ENCODE peak calls at places on chromosomes 5 and 9, in seven cellular contexts. One of them, this sample, is unnamed.

GRCh38 chr9:115883467-115884329 is 269.9 kb upstream of the PAPPA start:
- DNase-seq in uterus: peak; percentile 27
- DNase-seq in stomach: peak; percentile 39
- DNase-seq in kidney: no peak
- DNase-seq in fibroblast of pulmonary artery: peak; percentile 77
- DNase-seq in cardiac fibroblast: peak; percentile 80
- DNase-seq in neural crest cell: peak; percentile 6
- DNase-seq in this sample: peak; percentile 25

GRCh38 chr5:127820910-127821553 is 117.8 kb downstream of the CCDC192 start:
- DNase-seq in uterus: no peak
- DNase-seq in stomach: no peak
- DNase-seq in kidney: no peak
- DNase-seq in fibroblast of pulmonary artery: peak; percentile 22
- DNase-seq in cardiac fibroblast: no peak
- DNase-seq in neural crest cell: no peak
- DNase-seq in this sample: peak; percentile 79

GRCh38 chr5:1522601-1523479 is 920 bp downstream of the LPCAT1 start:
- DNase-seq in uterus: peak; percentile 14
- DNase-seq in stomach: peak; percentile 38
- DNase-seq in kidney: peak; percentile 81
- DNase-seq in fibroblast of pulmonary artery: no peak
- DNase-seq in cardiac fibroblast: peak; percentile 26
- DNase-seq in neural crest cell: no peak
- DNase-seq in this sample: no peak

GRCh38 chr5:92019376-92019990 is 636.4 kb upstream of the ARRDC3 start:
- DNase-seq in uterus: no peak
- DNase-seq in stomach: no peak
- DNase-seq in kidney: no peak
- DNase-seq in fibroblast of pulmonary artery: no peak
- DNase-seq in cardiac fibroblast: no peak
- DNase-seq in neural crest cell: no peak
- DNase-seq in this sample: peak; percentile 0

GRCh38 chr9:18463991-18464390 is 10.0 kb upstream of the ADAMTSL1 start:
- DNase-seq in uterus: no peak
- DNase-seq in stomach: no peak
- DNase-seq in kidney: no peak
- DNase-seq in fibroblast of pulmonary artery: peak; percentile 19
- DNase-seq in cardiac fibroblast: peak; percentile 46
- DNase-seq in neural crest cell: no peak
- DNase-seq in this sample: peak; percentile 45

GRCh38 chr5:59367791-59368394 is 525.6 kb downstream of the PDE4D start:
- DNase-seq in uterus: peak; percentile 60
- DNase-seq in stomach: peak; percentile 67
- DNase-seq in kidney: no peak
- DNase-seq in fibroblast of pulmonary artery: peak; percentile 86
- DNase-seq in cardiac fibroblast: peak; percentile 78
- DNase-seq in neural crest cell: peak; percentile 65
- DNase-seq in this sample: peak; percentile 39

GRCh38 chr5:65912311-65912710 is 14.1 kb upstream of the ERBIN start:
- DNase-seq in uterus: no peak
- DNase-seq in stomach: no peak
- DNase-seq in kidney: no peak
- DNase-seq in fibroblast of pulmonary artery: no peak
- DNase-seq in cardiac fibroblast: no peak
- DNase-seq in neural crest cell: no peak
- DNase-seq in this sample: no peak

GRCh38 chr5:146048994-146049703 is 56.2 kb downstream of the PLAC8L1 start:
- DNase-seq in uterus: no peak
- DNase-seq in stomach: peak; percentile 62
- DNase-seq in kidney: no peak
- DNase-seq in fibroblast of pulmonary artery: peak; percentile 89
- DNase-seq in cardiac fibroblast: peak; percentile 86
- DNase-seq in neural crest cell: peak; percentile 64
- DNase-seq in this sample: peak; percentile 70

GRCh38 chr9:36861528-36862205 is 172.4 kb downstream of the PAX5 start:
- DNase-seq in uterus: no peak
- DNase-seq in stomach: no peak
- DNase-seq in kidney: peak; percentile 36
- DNase-seq in fibroblast of pulmonary artery: no peak
- DNase-seq in cardiac fibroblast: no peak
- DNase-seq in neural crest cell: no peak
- DNase-seq in this sample: no peak

GRCh38 chr5:157761690-157762611 is 18.4 kb downstream of the LSM11 start:
- DNase-seq in uterus: peak; percentile 31
- DNase-seq in stomach: no peak
- DNase-seq in kidney: no peak
- DNase-seq in fibroblast of pulmonary artery: peak; percentile 83
- DNase-seq in cardiac fibroblast: peak; percentile 80
- DNase-seq in neural crest cell: peak; percentile 10
- DNase-seq in this sample: peak; percentile 67

GRCh38 chr9:136222896-136223266 is 18.0 kb upstream of the LHX3 start:
- DNase-seq in uterus: no peak
- DNase-seq in stomach: no peak
- DNase-seq in kidney: no peak
- DNase-seq in fibroblast of pulmonary artery: no peak
- DNase-seq in cardiac fibroblast: no peak
- DNase-seq in neural crest cell: no peak
- DNase-seq in this sample: no peak

GRCh38 chr9:87714819-87715218 is 11.1 kb upstream of the CTSL start:
- DNase-seq in uterus: peak; percentile 80
- DNase-seq in stomach: peak; percentile 68
- DNase-seq in kidney: no peak
- DNase-seq in fibroblast of pulmonary artery: peak; percentile 95
- DNase-seq in cardiac fibroblast: peak; percentile 94
- DNase-seq in neural crest cell: no peak
- DNase-seq in this sample: peak; percentile 57

GRCh38 chr5:59328801-59329296 is 564.7 kb downstream of the PDE4D start:
- DNase-seq in uterus: no peak
- DNase-seq in stomach: no peak
- DNase-seq in kidney: peak; percentile 41
- DNase-seq in fibroblast of pulmonary artery: peak; percentile 68
- DNase-seq in cardiac fibroblast: peak; percentile 38
- DNase-seq in neural crest cell: no peak
- DNase-seq in this sample: no peak

GRCh38 chr5:75335952-75336624 is 932 bp upstream of the HMGCR start:
- DNase-seq in uterus: peak; percentile 33
- DNase-seq in stomach: no peak
- DNase-seq in kidney: no peak
- DNase-seq in fibroblast of pulmonary artery: peak; percentile 91
- DNase-seq in cardiac fibroblast: peak; percentile 83
- DNase-seq in neural crest cell: no peak
- DNase-seq in this sample: peak; percentile 86

GRCh38 chr9:2271426-2271825 is 256.3 kb downstream of the SMARCA2 start:
- DNase-seq in uterus: no peak
- DNase-seq in stomach: no peak
- DNase-seq in kidney: no peak
- DNase-seq in fibroblast of pulmonary artery: peak; percentile 60
- DNase-seq in cardiac fibroblast: peak; percentile 65
- DNase-seq in neural crest cell: no peak
- DNase-seq in this sample: no peak

GRCh38 chr9:15231788-15232635 is 75.0 kb downstream of the TTC39B start:
- DNase-seq in uterus: no peak
- DNase-seq in stomach: no peak
- DNase-seq in kidney: no peak
- DNase-seq in fibroblast of pulmonary artery: peak; percentile 50
- DNase-seq in cardiac fibroblast: peak; percentile 62
- DNase-seq in neural crest cell: peak; percentile 8
- DNase-seq in this sample: no peak
- TF ChIP-seq CTCF in uterus: no peak
- TF ChIP-seq CTCF in stomach: peak; percentile 12
- TF ChIP-seq CTCF in kidney: peak; percentile 32
- TF ChIP-seq CTCF in fibroblast of pulmonary artery: peak; percentile 69
- TF ChIP-seq CTCF in cardiac fibroblast: peak; percentile 70
- TF ChIP-seq CTCF in neural crest cell: peak; percentile 56
- TF ChIP-seq CTCF in this sample: peak; percentile 73

GRCh38 chr5:53917095-53917494 is 356.7 kb downstream of the NDUFS4 start:
- DNase-seq in uterus: no peak
- DNase-seq in stomach: no peak
- DNase-seq in kidney: no peak
- DNase-seq in fibroblast of pulmonary artery: peak; percentile 37
- DNase-seq in cardiac fibroblast: peak; percentile 27
- DNase-seq in neural crest cell: no peak
- DNase-seq in this sample: peak; percentile 53
- TF ChIP-seq CTCF in uterus: no peak
- TF ChIP-seq CTCF in stomach: no peak
- TF ChIP-seq CTCF in kidney: no peak
- TF ChIP-seq CTCF in fibroblast of pulmonary artery: peak; percentile 23
- TF ChIP-seq CTCF in cardiac fibroblast: no peak
- TF ChIP-seq CTCF in neural crest cell: peak; percentile 31
- TF ChIP-seq CTCF in this sample: peak; percentile 72

GRCh38 chr9:76887003-76887821 is 18.7 kb downstream of the PRUNE2 start:
- DNase-seq in uterus: no peak
- DNase-seq in stomach: no peak
- DNase-seq in kidney: no peak
- DNase-seq in fibroblast of pulmonary artery: no peak
- DNase-seq in cardiac fibroblast: no peak
- DNase-seq in neural crest cell: no peak
- DNase-seq in this sample: no peak
- TF ChIP-seq CTCF in uterus: no peak
- TF ChIP-seq CTCF in stomach: no peak
- TF ChIP-seq CTCF in kidney: peak; percentile 23
- TF ChIP-seq CTCF in fibroblast of pulmonary artery: no peak
- TF ChIP-seq CTCF in cardiac fibroblast: no peak
- TF ChIP-seq CTCF in neural crest cell: peak; percentile 24
- TF ChIP-seq CTCF in this sample: peak; percentile 22

GRCh38 chr9:69746859-69747560 is 12.8 kb downstream of the PTAR1 start:
- DNase-seq in uterus: no peak
- DNase-seq in stomach: no peak
- DNase-seq in kidney: no peak
- DNase-seq in fibroblast of pulmonary artery: no peak
- DNase-seq in cardiac fibroblast: no peak
- DNase-seq in neural crest cell: no peak
- DNase-seq in this sample: no peak

GRCh38 chr9:69748304-69748703 is 11.5 kb downstream of the PTAR1 start:
- DNase-seq in uterus: no peak
- DNase-seq in stomach: no peak
- DNase-seq in kidney: no peak
- DNase-seq in fibroblast of pulmonary artery: no peak
- DNase-seq in cardiac fibroblast: no peak
- DNase-seq in neural crest cell: no peak
- DNase-seq in this sample: no peak

GRCh38 chr9:69743930-69744329 is 15.9 kb downstream of the PTAR1 start:
- DNase-seq in uterus: no peak
- DNase-seq in stomach: no peak
- DNase-seq in kidney: no peak
- DNase-seq in fibroblast of pulmonary artery: no peak
- DNase-seq in cardiac fibroblast: no peak
- DNase-seq in neural crest cell: no peak
- DNase-seq in this sample: no peak

GRCh38 chr9:69744688-69745380 is 15.0 kb downstream of the PTAR1 start:
- DNase-seq in uterus: no peak
- DNase-seq in stomach: no peak
- DNase-seq in kidney: no peak
- DNase-seq in fibroblast of pulmonary artery: no peak
- DNase-seq in cardiac fibroblast: peak; percentile 47
- DNase-seq in neural crest cell: no peak
- DNase-seq in this sample: no peak

DNA sequence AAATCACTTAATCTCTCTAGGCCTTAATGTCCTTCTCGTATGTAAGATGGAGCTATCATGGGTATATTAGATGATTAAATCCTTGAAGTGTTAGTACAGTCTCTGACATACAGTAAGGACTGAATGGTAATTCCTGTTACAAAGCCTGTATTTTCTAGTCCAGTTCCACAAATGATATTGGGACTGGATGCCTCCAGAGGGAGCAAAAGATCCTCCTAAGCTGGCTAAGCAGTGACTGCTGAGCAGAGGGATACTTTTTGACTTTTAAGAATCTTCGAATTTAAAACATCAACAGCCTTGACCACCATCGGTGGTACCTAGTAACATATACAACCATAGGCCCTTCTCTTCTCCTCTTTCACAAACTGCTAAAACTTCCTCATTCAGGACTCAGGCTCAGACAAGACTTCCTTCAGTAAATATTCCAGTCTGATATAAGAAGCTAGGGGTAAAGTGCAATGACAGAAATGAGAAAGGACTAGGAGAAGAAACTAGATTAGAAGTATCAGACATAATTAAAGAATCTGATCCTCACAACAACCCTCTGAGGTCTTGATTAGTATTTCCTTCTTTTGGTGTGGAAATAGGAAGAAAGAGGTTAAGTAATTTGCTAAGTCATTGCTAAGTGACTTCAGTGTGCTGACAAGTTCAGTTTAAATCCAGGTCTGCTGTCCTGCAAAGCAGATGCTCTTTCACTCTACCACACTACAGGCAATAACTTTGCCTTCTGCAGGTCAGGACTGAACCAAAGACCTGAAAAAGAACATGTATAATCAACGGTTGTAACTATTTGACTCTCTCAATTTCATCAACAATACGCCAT is 13.9 kb downstream of the PTAR1 start:
- DNase-seq in uterus: no peak
- DNase-seq in stomach: no peak
- DNase-seq in kidney: no peak
- DNase-seq in fibroblast of pulmonary artery: peak; percentile 51
- DNase-seq in cardiac fibroblast: peak; percentile 51
- DNase-seq in neural crest cell: no peak
- DNase-seq in this sample: peak; percentile 28
- TF ChIP-seq CTCF in uterus: no peak
- TF ChIP-seq CTCF in stomach: no peak
- TF ChIP-seq CTCF in kidney: peak; percentile 16
- TF ChIP-seq CTCF in fibroblast of pulmonary artery: peak; percentile 41
- TF ChIP-seq CTCF in cardiac fibroblast: peak; percentile 36
- TF ChIP-seq CTCF in neural crest cell: peak; percentile 33
- TF ChIP-seq CTCF in this sample: peak; percentile 63

GRCh38 chr9:105637787-105638395 is 24.4 kb upstream of the TAL2 start:
- DNase-seq in uterus: no peak
- DNase-seq in stomach: no peak
- DNase-seq in kidney: no peak
- DNase-seq in fibroblast of pulmonary artery: no peak
- DNase-seq in cardiac fibroblast: peak; percentile 16
- DNase-seq in neural crest cell: no peak
- DNase-seq in this sample: peak; percentile 20
- TF ChIP-seq CTCF in uterus: no peak
- TF ChIP-seq CTCF in stomach: peak; percentile 22
- TF ChIP-seq CTCF in kidney: peak; percentile 19
- TF ChIP-seq CTCF in fibroblast of pulmonary artery: peak; percentile 53
- TF ChIP-seq CTCF in cardiac fibroblast: peak; percentile 56
- TF ChIP-seq CTCF in neural crest cell: peak; percentile 66
- TF ChIP-seq CTCF in this sample: peak; percentile 84

This sample was measured in HFFc6.